ENCODE peak calls at places on chromosome 14, in nine cellular contexts. K, T, Q, W, S, O, P, L and E are unnamed samples.

GRCh38 chr14:32432813-32433538 is 103.9 kb downstream of the AKAP6 start:
- DNase-seq in L (no peak), S (no peak), K (no peak), Q (no peak), P (no peak), T (no peak), O (no peak), W (no peak), E (peak)

GRCh38 chr14:54867011-54867410 is 35.6 kb downstream of the GCH1 start:
- DNase-seq in Q (no peak), S (no peak), P (no peak), W (peak), O (no peak), L (no peak), K (peak), T (no peak), E (no peak)

GRCh38 chr14:72254202-72254939 is 322.1 kb downstream of the RGS6 start:
- DNase-seq in O (no peak), P (no peak), L (no peak), K (no peak), W (no peak), T (peak), Q (no peak), S (no peak), E (no peak)

GRCh38 chr14:102729268-102729667 is 48.0 kb upstream of the TRAF3 start:
- DNase-seq in K (no peak), L (no peak), P (no peak), W (no peak), Q (no peak), T (peak), O (no peak), S (no peak), E (no peak)

GRCh38 chr14:54306806-54307205 is 90.0 kb upstream of the CDKN3 start:
- DNase-seq in Q (no peak), O (no peak), K (no peak), S (no peak), T (no peak), L (no peak), P (no peak), W (no peak), E (no peak)

GRCh38 chr14:101004954-101005353 is 101.4 kb upstream of the RTL1 start:
- DNase-seq in P (no peak), Q (no peak), K (no peak), S (peak), W (peak), O (no peak), T (peak), L (no peak), E (peak)

GRCh38 chr14:104681689-104682074 is 7.7 kb upstream of the INF2 start:
- DNase-seq in O (peak), L (peak), P (no peak), W (peak), T (peak), Q (peak), S (no peak), K (peak), E (peak)

GRCh38 chr14:91918159-91918883 is 29.2 kb downstream of the FBLN5 start:
- DNase-seq in L (no peak), T (peak), Q (no peak), P (no peak), S (no peak), O (no peak), W (no peak), K (no peak), E (no peak)

GRCh38 chr14:99573436-99574098 is 30.4 kb downstream of the CCDC85C start:
- DNase-seq in K (no peak), O (no peak), T (no peak), L (no peak), P (no peak), Q (no peak), W (no peak), S (no peak), E (no peak)

GRCh38 chr14:33714527-33715222 is 236.2 kb downstream of the EGLN3 start:
- DNase-seq in P (no peak), T (no peak), W (no peak), S (no peak), O (no peak), L (no peak), Q (no peak), K (peak), E (no peak)

GRCh38 chr14:103401223-103402214 is 16.3 kb downstream of the MARK3 start:
- DNase-seq in T (no peak), P (no peak), S (no peak), O (no peak), W (peak), K (peak), Q (no peak), L (no peak), E (no peak)

GRCh38 chr14:36915089-36915488 is 253.4 kb downstream of the PAX9 start:
- DNase-seq in Q (no peak), W (no peak), T (no peak), K (no peak), S (no peak), P (no peak), L (no peak), O (no peak), E (no peak)

GRCh38 chr14:50381823-50382287 is 14.8 kb downstream of the CDKL1 start:
- DNase-seq in L (no peak), Q (no peak), W (no peak), K (no peak), O (no peak), S (no peak), P (no peak), T (no peak), E (no peak)

GRCh38 chr14:19878029-19878642 is 3.2 kb downstream of the OR4K2 start:
- DNase-seq in K (no peak), W (no peak), L (no peak), P (peak), Q (no peak), S (no peak), T (no peak), O (no peak), E (no peak)

DNA sequence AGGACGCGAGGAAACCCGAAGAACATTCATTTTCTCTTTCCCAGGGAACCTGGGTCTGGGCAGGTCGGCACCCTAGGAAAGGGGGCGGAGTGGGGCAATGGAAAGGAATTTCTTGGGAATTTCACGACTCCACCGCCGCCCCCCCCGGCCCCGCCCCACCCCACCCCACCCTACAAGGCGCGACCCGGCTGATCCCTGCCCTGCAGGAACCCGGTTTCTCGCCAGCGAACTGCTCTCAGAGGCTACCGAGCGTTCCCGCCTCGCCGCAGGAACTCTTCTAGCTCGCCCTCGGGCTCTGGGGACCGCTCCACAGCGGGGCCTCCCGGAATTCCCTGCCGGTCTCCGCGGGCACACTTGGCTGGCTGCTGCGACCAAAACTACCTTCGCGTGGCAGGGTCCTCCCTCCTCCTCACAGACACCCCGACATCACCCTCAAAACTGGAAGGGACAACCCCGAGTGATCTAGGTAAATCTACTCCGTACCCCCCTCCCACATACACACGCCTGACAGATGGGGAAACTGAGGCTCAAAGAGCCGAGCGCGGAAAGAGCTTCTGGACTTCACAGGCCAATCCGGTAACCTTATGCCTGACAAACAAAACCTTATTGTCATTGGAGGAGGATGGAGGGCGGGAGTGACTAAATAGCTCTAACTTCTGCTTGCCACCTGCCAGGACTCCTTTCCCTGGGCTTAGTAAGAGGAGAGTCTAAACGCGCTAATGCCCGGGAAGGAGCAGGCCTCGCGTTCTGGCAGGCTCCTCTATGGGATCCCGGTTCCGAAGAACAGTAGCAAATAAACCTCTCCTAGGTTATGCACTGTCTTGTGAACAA is 835 bp upstream of the ACTN1 start:
- DNase-seq in T (peak), S (peak), K (peak), W (peak), P (no peak), L (peak), Q (peak), O (peak), E (peak)
- H3K4me3 ChIP-seq in T (no peak), S (peak), K (peak), W (peak), P (peak), L (peak), Q (peak), O (peak), E (peak)

GRCh38 chr14:75224561-75224960 is 48.1 kb upstream of the TMED10 start:
- DNase-seq in L (no peak), K (no peak), O (no peak), S (no peak), T (no peak), P (no peak), Q (no peak), W (peak), E (no peak)

GRCh38 chr14:75220097-75220496 is 43.7 kb upstream of the TMED10 start:
- DNase-seq in K (no peak), W (no peak), O (no peak), T (no peak), Q (no peak), S (no peak), L (no peak), P (no peak), E (no peak)

GRCh38 chr14:75221797-75222196 is 45.4 kb upstream of the TMED10 start:
- DNase-seq in P (no peak), W (no peak), L (no peak), S (no peak), T (no peak), Q (no peak), K (peak), O (no peak), E (no peak)

GRCh38 chr14:75223664-75224154 is 47.3 kb upstream of the TMED10 start:
- DNase-seq in W (peak), K (no peak), O (no peak), S (no peak), P (no peak), Q (no peak), T (peak), L (peak), E (no peak)

GRCh38 chr14:75222208-75222701 is 45.8 kb upstream of the TMED10 start:
- DNase-seq in W (peak), P (no peak), O (no peak), S (no peak), Q (no peak), T (peak), L (no peak), K (peak), E (no peak)
- TF ChIP-seq POLR2A in W (no peak), P (no peak), O (no peak), S (no peak), Q (no peak), T (no peak), L (no peak), K (peak), E (no peak)

GRCh38 chr14:74706101-74706500 is 6.8 kb downstream of the AREL1 start:
- DNase-seq in L (no peak), Q (no peak), S (no peak), P (no peak), W (no peak), T (no peak), K (no peak), O (peak), E (no peak)
- H3K27ac ChIP-seq in L (no peak), Q (no peak), S (no peak), P (no peak), W (peak), T (no peak), K (no peak), O (peak), E (no peak)

GRCh38 chr14:21101802-21102413 is 1.0 kb downstream of the TMEM253 start:
- DNase-seq in P (no peak), L (no peak), Q (peak), S (peak), O (no peak), T (no peak), K (no peak), W (no peak), E (no peak)
- H3K4me3 ChIP-seq in P (peak), L (no peak), Q (no peak), S (no peak), O (no peak), T (no peak), K (no peak), W (no peak), E (no peak)

DNA sequence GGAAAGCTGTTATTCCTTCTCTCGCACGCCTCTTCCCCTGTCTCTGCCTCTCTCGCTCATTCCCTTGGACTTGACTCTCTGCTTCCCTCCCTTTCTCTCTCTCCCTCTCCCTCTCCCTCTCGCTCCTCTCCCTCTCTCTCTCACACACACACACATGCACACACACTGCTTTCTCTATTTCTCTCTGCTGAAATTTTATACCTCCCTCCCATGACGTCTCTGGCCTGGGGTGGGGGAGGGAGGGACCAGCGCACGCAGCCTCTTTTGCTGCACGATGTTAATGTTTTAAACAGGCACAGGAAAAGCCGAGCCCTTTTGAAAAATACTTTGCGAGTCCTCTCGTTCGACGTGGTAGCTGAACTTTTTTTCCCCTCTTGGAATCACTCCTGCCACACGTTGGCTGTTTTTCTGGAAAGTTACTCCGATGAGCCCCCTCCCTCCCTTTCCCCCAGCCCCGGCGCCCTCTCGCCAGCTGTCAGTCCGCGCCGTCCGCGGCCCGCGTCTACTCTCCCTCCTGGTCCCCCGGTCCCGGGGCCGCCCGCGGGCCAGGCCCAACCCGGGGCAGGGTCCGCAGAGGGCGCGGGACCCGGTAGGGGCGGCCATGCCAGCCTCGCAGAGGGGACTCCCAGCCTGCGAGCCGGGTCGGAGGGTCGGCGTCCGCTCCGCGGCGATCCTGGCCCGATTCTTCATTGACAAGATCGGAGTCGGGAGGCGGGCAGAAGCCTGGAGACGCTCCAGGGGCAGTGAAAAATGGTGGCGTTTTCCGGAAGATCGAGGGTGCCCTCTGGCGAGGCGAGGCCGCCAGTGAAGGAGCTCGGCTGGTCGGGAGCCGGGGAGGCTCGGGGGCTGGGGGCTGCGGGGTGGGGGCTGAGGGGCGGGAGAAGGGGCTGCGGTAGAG is at the start of gene TGFB3:
- DNase-seq in K (peak), O (peak), P (peak), L (peak), W (peak), Q (peak), S (peak), T (peak), E (peak)
- TF ChIP-seq POLR2A in K (no peak), O (peak), P (no peak), L (peak), W (peak), Q (no peak), S (no peak), T (peak), E (peak)

GRCh38 chr14:75542585-75543091 is 20.4 kb downstream of the BATF start:
- DNase-seq in O (peak), S (peak), T (peak), Q (peak), L (peak), P (no peak), K (no peak), W (no peak), E (no peak)
- H3K27ac ChIP-seq in O (peak), S (peak), T (peak), Q (peak), L (peak), P (no peak), K (no peak), W (no peak), E (no peak)

GRCh38 chr14:68181395-68182326 is 362.1 kb downstream of the RAD51B start:
- DNase-seq in L (no peak), K (peak), S (no peak), W (peak), O (no peak), T (no peak), Q (no peak), P (peak), E (no peak)
- H3K4me3 ChIP-seq in L (no peak), K (no peak), S (no peak), W (no peak), O (no peak), T (no peak), Q (no peak), P (peak), E (no peak)